ENCODE peak calls at places on chromosomes 6 and 20, in six cellular contexts. One of them, this sample, is unnamed.

GRCh38 chr6:43481075-43481474 is 3.7 kb downstream of the TJAP1 start:
- DNase-seq in iPS DF 6.9: no peak
- DNase-seq in HFF-Myc: no peak
- DNase-seq in AG10803: no peak
- DNase-seq in cardiac muscle cell: no peak
- DNase-seq in NT2/D1: no peak
- DNase-seq in this sample: peak

GRCh38 chr20:38434310-38434741 is 802 bp downstream of the SNHG17 start:
- DNase-seq in iPS DF 6.9: no peak
- DNase-seq in HFF-Myc: no peak
- DNase-seq in AG10803: no peak
- DNase-seq in cardiac muscle cell: peak
- DNase-seq in NT2/D1: no peak
- DNase-seq in this sample: no peak

GRCh38 chr6:116439572-116439971 is 21.6 kb upstream of the CALHM6 start:
- DNase-seq in iPS DF 6.9: no peak
- DNase-seq in HFF-Myc: no peak
- DNase-seq in AG10803: peak
- DNase-seq in cardiac muscle cell: no peak
- DNase-seq in NT2/D1: no peak
- DNase-seq in this sample: no peak

GRCh38 chr6:128029841-128030240 is 129.0 kb upstream of the THEMIS start:
- DNase-seq in iPS DF 6.9: no peak
- DNase-seq in HFF-Myc: no peak
- DNase-seq in AG10803: no peak
- DNase-seq in cardiac muscle cell: no peak
- DNase-seq in NT2/D1: no peak
- DNase-seq in this sample: no peak

GRCh38 chr6:7646394-7646793 is 56.4 kb downstream of the SNRNP48 start:
- DNase-seq in iPS DF 6.9: no peak
- DNase-seq in HFF-Myc: no peak
- DNase-seq in AG10803: peak
- DNase-seq in cardiac muscle cell: no peak
- DNase-seq in NT2/D1: no peak
- DNase-seq in this sample: peak

GRCh38 chr6:1383729-1384548 is 5.4 kb upstream of the FOXF2 start:
- DNase-seq in iPS DF 6.9: no peak
- DNase-seq in HFF-Myc: no peak
- DNase-seq in AG10803: no peak
- DNase-seq in cardiac muscle cell: no peak
- DNase-seq in NT2/D1: no peak
- DNase-seq in this sample: no peak

GRCh38 chr20:32418376-32418775 is 60.2 kb downstream of the ASXL1 start:
- DNase-seq in iPS DF 6.9: no peak
- DNase-seq in HFF-Myc: no peak
- DNase-seq in AG10803: peak
- DNase-seq in cardiac muscle cell: no peak
- DNase-seq in NT2/D1: no peak
- DNase-seq in this sample: no peak

GRCh38 chr6:129638055-129639019 is 71.6 kb downstream of the ARHGAP18 start:
- DNase-seq in iPS DF 6.9: no peak
- DNase-seq in HFF-Myc: no peak
- DNase-seq in AG10803: no peak
- DNase-seq in cardiac muscle cell: no peak
- DNase-seq in NT2/D1: no peak
- DNase-seq in this sample: no peak

GRCh38 chr20:16699287-16699686 is 30.5 kb upstream of the SNRPB2 start:
- DNase-seq in iPS DF 6.9: no peak
- DNase-seq in HFF-Myc: no peak
- DNase-seq in AG10803: no peak
- DNase-seq in cardiac muscle cell: peak
- DNase-seq in NT2/D1: no peak
- DNase-seq in this sample: no peak

GRCh38 chr20:63068711-63069367 is 62.1 kb upstream of the BHLHE23 start:
- DNase-seq in iPS DF 6.9: no peak
- DNase-seq in HFF-Myc: no peak
- DNase-seq in AG10803: no peak
- DNase-seq in cardiac muscle cell: no peak
- DNase-seq in NT2/D1: no peak
- DNase-seq in this sample: no peak

GRCh38 chr6:31738048-31738979 is 1.5 kb upstream of the MSH5 start:
- DNase-seq in iPS DF 6.9: no peak
- DNase-seq in HFF-Myc: peak
- DNase-seq in AG10803: peak
- DNase-seq in cardiac muscle cell: peak
- DNase-seq in NT2/D1: no peak
- DNase-seq in this sample: peak

GRCh38 chr6:52620055-52620905 is 43.4 kb upstream of the TRAM2 start:
- DNase-seq in iPS DF 6.9: no peak
- DNase-seq in HFF-Myc: no peak
- DNase-seq in AG10803: no peak
- DNase-seq in cardiac muscle cell: no peak
- DNase-seq in NT2/D1: no peak
- DNase-seq in this sample: no peak

GRCh38 chr6:79301290-79301689 is 66.8 kb upstream of the HMGN3 start:
- DNase-seq in iPS DF 6.9: no peak
- DNase-seq in HFF-Myc: no peak
- DNase-seq in AG10803: no peak
- DNase-seq in cardiac muscle cell: no peak
- DNase-seq in NT2/D1: no peak
- DNase-seq in this sample: peak

GRCh38 chr6:157089258-157089657 is 234.1 kb downstream of the TMEM242 start:
- DNase-seq in iPS DF 6.9: peak
- DNase-seq in HFF-Myc: no peak
- DNase-seq in AG10803: peak
- DNase-seq in cardiac muscle cell: peak
- DNase-seq in NT2/D1: peak
- DNase-seq in this sample: no peak

GRCh38 chr20:2137552-2138201 is 36.0 kb downstream of the STK35 start:
- DNase-seq in iPS DF 6.9: no peak
- DNase-seq in HFF-Myc: no peak
- DNase-seq in AG10803: peak
- DNase-seq in cardiac muscle cell: no peak
- DNase-seq in NT2/D1: no peak
- DNase-seq in this sample: no peak

GRCh38 chr6:34553750-34554149 is 2.4 kb downstream of the SPDEF start:
- DNase-seq in iPS DF 6.9: no peak
- DNase-seq in HFF-Myc: no peak
- DNase-seq in AG10803: no peak
- DNase-seq in cardiac muscle cell: no peak
- DNase-seq in NT2/D1: no peak
- DNase-seq in this sample: no peak

GRCh38 chr6:34556493-34556892 is 364 bp upstream of the SPDEF start:
- DNase-seq in iPS DF 6.9: no peak
- DNase-seq in HFF-Myc: no peak
- DNase-seq in AG10803: no peak
- DNase-seq in cardiac muscle cell: no peak
- DNase-seq in NT2/D1: no peak
- DNase-seq in this sample: no peak

GRCh38 chr6:34554593-34555322 is 1.4 kb downstream of the SPDEF start:
- DNase-seq in iPS DF 6.9: no peak
- DNase-seq in HFF-Myc: no peak
- DNase-seq in AG10803: no peak
- DNase-seq in cardiac muscle cell: no peak
- DNase-seq in NT2/D1: no peak
- DNase-seq in this sample: peak

GRCh38 chr6:34556031-34556471 is at the start of gene SPDEF:
- DNase-seq in iPS DF 6.9: no peak
- DNase-seq in HFF-Myc: no peak
- DNase-seq in AG10803: no peak
- DNase-seq in cardiac muscle cell: no peak
- DNase-seq in NT2/D1: no peak
- DNase-seq in this sample: peak

GRCh38 chr6:34555328-34555727 is 801 bp downstream of the SPDEF start:
- DNase-seq in iPS DF 6.9: no peak
- DNase-seq in HFF-Myc: no peak
- DNase-seq in AG10803: no peak
- DNase-seq in cardiac muscle cell: no peak
- DNase-seq in NT2/D1: no peak
- DNase-seq in this sample: no peak
- H3K4me3 ChIP-seq in iPS DF 6.9: no peak
- H3K4me3 ChIP-seq in HFF-Myc: no peak
- H3K4me3 ChIP-seq in AG10803: no peak
- H3K4me3 ChIP-seq in cardiac muscle cell: no peak
- H3K4me3 ChIP-seq in NT2/D1: no peak
- H3K4me3 ChIP-seq in this sample: peak

DNA sequence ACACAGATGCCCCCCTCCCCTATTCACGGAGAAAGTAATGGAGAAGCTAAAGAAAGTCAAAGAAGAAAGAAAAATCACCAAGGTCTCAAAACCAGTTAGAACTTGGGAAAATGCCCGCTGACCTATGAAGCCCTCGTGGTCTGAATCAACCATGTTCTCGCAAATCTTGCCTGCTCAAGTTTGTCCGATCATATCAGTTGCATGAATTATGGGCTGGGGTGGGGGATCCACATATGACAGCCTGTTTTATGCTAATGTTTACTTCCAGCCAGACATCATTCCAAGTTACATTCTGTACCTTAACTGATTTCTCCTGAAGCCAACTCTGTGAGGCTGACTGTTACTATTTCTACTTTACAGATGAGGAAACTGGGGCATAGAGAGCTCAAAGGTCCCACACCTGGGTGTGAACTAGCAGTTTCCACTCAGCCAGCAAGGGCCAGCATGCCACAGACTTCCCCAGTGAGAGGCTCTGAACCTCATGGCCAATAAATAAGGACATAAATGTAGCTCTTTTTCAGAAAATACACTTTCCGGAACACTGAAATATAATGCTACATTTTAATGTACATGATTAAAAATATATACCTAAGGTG is 2.1 kb downstream of the RNASET2 start:
- DNase-seq in iPS DF 6.9: no peak
- DNase-seq in HFF-Myc: no peak
- DNase-seq in AG10803: no peak
- DNase-seq in cardiac muscle cell: no peak
- DNase-seq in NT2/D1: no peak
- DNase-seq in this sample: no peak
- H3K4me3 ChIP-seq in iPS DF 6.9: no peak
- H3K4me3 ChIP-seq in HFF-Myc: no peak
- H3K4me3 ChIP-seq in AG10803: no peak
- H3K4me3 ChIP-seq in cardiac muscle cell: no peak
- H3K4me3 ChIP-seq in NT2/D1: no peak
- H3K4me3 ChIP-seq in this sample: no peak

DNA sequence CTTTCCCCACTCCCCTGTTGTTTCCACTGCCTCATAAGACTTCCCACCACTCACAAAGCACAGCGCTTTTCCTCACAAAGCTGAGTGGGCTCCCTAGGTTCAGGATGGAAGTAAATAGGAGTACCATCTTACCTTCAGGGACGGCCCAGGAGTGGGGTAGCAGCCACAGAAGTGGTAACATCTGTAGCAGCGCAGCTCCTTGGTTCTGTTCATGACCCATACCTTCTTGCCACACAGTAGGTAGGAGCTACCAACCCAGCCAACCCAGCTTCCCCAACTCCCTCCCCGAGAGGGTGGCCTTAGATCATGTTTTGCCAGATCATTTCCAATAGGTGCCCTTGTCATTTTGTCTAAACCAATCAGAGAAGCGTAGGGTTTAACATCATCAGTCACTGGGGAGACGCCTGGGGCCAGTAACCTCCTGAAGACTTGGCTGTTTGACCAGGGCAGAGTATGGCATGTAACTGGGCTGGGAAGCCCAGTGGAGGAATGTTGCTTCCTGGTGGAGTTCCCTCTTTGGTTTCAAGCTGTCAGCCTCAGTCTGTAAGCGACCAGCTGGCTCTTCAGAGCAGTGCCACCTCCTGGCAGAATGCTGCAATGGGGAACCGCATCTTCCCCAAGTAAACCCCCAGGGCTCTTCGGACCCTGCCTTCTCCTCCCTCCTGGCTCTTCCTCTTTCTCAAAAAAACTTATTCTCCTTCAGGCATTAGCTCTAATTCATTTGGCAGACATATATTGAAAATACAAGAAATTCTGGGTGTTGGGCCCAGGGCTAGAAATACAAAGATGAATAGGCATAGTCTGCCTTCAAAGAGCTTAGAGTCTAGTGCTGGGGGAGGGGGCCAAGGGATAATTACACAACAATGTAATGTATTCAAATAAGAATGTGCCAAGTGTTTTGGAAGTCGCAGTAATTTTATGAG is at the start of gene HLA-DMA:
- DNase-seq in iPS DF 6.9: peak
- DNase-seq in HFF-Myc: peak
- DNase-seq in AG10803: peak
- DNase-seq in cardiac muscle cell: peak
- DNase-seq in NT2/D1: no peak
- DNase-seq in this sample: peak
- H3K4me3 ChIP-seq in iPS DF 6.9: no peak
- H3K4me3 ChIP-seq in HFF-Myc: no peak
- H3K4me3 ChIP-seq in AG10803: no peak
- H3K4me3 ChIP-seq in cardiac muscle cell: no peak
- H3K4me3 ChIP-seq in NT2/D1: no peak
- H3K4me3 ChIP-seq in this sample: no peak

GRCh38 chr6:151408858-151409257 is 17.5 kb upstream of the ZBTB2 start:
- DNase-seq in iPS DF 6.9: no peak
- DNase-seq in HFF-Myc: no peak
- DNase-seq in AG10803: no peak
- DNase-seq in cardiac muscle cell: no peak
- DNase-seq in NT2/D1: no peak
- DNase-seq in this sample: no peak
- H3K4me3 ChIP-seq in iPS DF 6.9: no peak
- H3K4me3 ChIP-seq in HFF-Myc: no peak
- H3K4me3 ChIP-seq in AG10803: no peak
- H3K4me3 ChIP-seq in cardiac muscle cell: no peak
- H3K4me3 ChIP-seq in NT2/D1: no peak
- H3K4me3 ChIP-seq in this sample: no peak